ENCODE peak calls at places on chromosomes 4 and X, in seven cellular contexts. S is CD4-positive, alpha-beta T cell; M is stimulated activated CD4-positive, alpha-beta T cell treated with anti-CD3 and anti-CD28 coated beads, Interleukin-12 subunit alpha, Interleukin-12 subunit beta, amount 100 ng/mL, for 48 hours; L is DMS153; B is occipital lobe; H is T-helper 2 cell; R is nephron progenitor cell. P is an unnamed sample.

GRCh38 chrX:10085223-10085622 is 71.6 kb upstream of the CLCN4 start:
- DNase-seq in H (peak; percentile 89), M (no peak), L (no peak), S (no peak), B (no peak), R (no peak), P (no peak)

GRCh38 chr4:109078724-109079123 is 223.7 kb downstream of the COL25A1 start:
- DNase-seq in L (no peak), M (no peak), H (no peak), B (no peak), R (no peak), S (no peak), P (no peak)

GRCh38 chrX:108584617-108585211 is 145.1 kb downstream of the COL4A5 start:
- DNase-seq in H (peak; percentile 0), S (no peak), B (no peak), M (no peak), R (peak; percentile 20), L (no peak), P (no peak)

GRCh38 chr4:18291981-18292380 is 270.4 kb upstream of the LCORL start:
- DNase-seq in S (no peak), R (no peak), B (no peak), L (no peak), H (no peak), M (no peak), P (no peak)

GRCh38 chr4:21901831-21902230 is 46.7 kb downstream of the KCNIP4 start:
- DNase-seq in R (no peak), S (no peak), M (no peak), B (no peak), L (no peak), H (no peak), P (no peak)

GRCh38 chrX:100995469-100995868 is 26.0 kb downstream of the ARL13A start:
- DNase-seq in M (peak; percentile 19), L (no peak), H (no peak), R (no peak), B (peak; percentile 30), S (no peak), P (no peak)

GRCh38 chr4:41437264-41437566 is 100.7 kb upstream of the LIMCH1 start:
- DNase-seq in B (no peak), H (no peak), S (no peak), L (peak; percentile 34), R (peak; percentile 58), M (no peak), P (no peak)

GRCh38 chrX:108456971-108457477 is 17.4 kb downstream of the COL4A5 start:
- DNase-seq in B (no peak), H (no peak), R (no peak), M (no peak), S (no peak), L (no peak), P (no peak)

GRCh38 chr4:106478152-106478551 is 109.6 kb upstream of the GIMD1 start:
- DNase-seq in R (no peak), M (no peak), S (no peak), B (no peak), H (no peak), L (peak; percentile 60), P (no peak)

GRCh38 chr4:174697896-174698295 is 131.2 kb downstream of the GLRA3 start:
- DNase-seq in L (no peak), H (no peak), R (no peak), S (no peak), B (no peak), M (no peak), P (no peak)

GRCh38 chr4:147741190-147741788 is 9.4 kb downstream of the ARHGAP10 start:
- DNase-seq in B (no peak), S (no peak), M (no peak), R (no peak), L (no peak), H (peak; percentile 8), P (no peak)

GRCh38 chr4:71992571-71992970 is 39.2 kb upstream of the NPFFR2 start:
- DNase-seq in L (no peak), B (no peak), R (no peak), H (no peak), S (no peak), M (no peak), P (no peak)

GRCh38 chrX:16138108-16138427 is 14.7 kb downstream of the GRPR start:
- DNase-seq in M (no peak), R (no peak), L (peak; percentile 0), B (no peak), S (no peak), H (no peak), P (no peak)

GRCh38 chrX:135396566-135396965 is 25.2 kb upstream of the SMIM10L2A start:
- DNase-seq in B (no peak), S (no peak), L (no peak), H (no peak), R (no peak), M (no peak), P (no peak)

GRCh38 chr4:89572224-89572858 is 264.6 kb downstream of the SNCA start:
- DNase-seq in S (no peak), R (no peak), B (no peak), M (no peak), H (no peak), L (peak; percentile 89), P (no peak)

GRCh38 chr4:7533267-7533666 is 98.5 kb upstream of the PSAPL1 start:
- DNase-seq in H (no peak), B (no peak), R (no peak), M (no peak), S (no peak), L (no peak), P (no peak)

GRCh38 chr4:138414202-138414601 is 172.1 kb upstream of the SLC7A11 start:
- DNase-seq in M (no peak), L (no peak), R (no peak), S (no peak), B (no peak), H (no peak), P (no peak)

GRCh38 chr4:40842318-40842717 is 92.6 kb downstream of the NSUN7 start:
- DNase-seq in L (peak; percentile 12), M (no peak), R (no peak), H (no peak), S (no peak), B (peak; percentile 14), P (no peak)

GRCh38 chr4:155592568-155593343 is 73.9 kb upstream of the GUCY1A1 start:
- DNase-seq in L (no peak), M (no peak), R (no peak), B (no peak), H (no peak), S (no peak), P (no peak)

GRCh38 chr4:174663254-174663653 is 141.0 kb upstream of the HPGD start:
- DNase-seq in R (no peak), M (no peak), B (no peak), S (no peak), L (no peak), H (no peak), P (no peak)

GRCh38 chrX:73977542-73978169 is 326.3 kb upstream of the ZCCHC13 start:
- DNase-seq in L (no peak), H (peak; percentile 66), B (no peak), M (peak; percentile 16), R (no peak), S (no peak), P (no peak)

GRCh38 chr4:46648088-46648744 is 258.3 kb upstream of the GABRA2 start:
- DNase-seq in L (no peak), B (no peak), R (peak; percentile 20), H (peak; percentile 37), S (no peak), M (no peak), P (peak; percentile 16)

GRCh38 chrX:39261446-39262147 is 460.3 kb downstream of the MID1IP1 start:
- DNase-seq in L (no peak), M (peak; percentile 47), H (peak; percentile 48), B (no peak), S (no peak), R (peak; percentile 20), P (peak; percentile 6)

GRCh38 chr4:182235016-182235415 is 8.2 kb upstream of the TENM3 start:
- DNase-seq in R (no peak), S (no peak), B (no peak), L (no peak), H (no peak), M (no peak), P (no peak)